ENCODE peak calls at places on chromosomes 4 and X, in eight cellular contexts. One of them, this sample, is unnamed.

GRCh38 chr4:178632415-178632814 is 1190.2 kb upstream of the AGA start:
- DNase-seq in SK-N-SH: peak
- DNase-seq in PC-3: peak
- DNase-seq in MM.1S: no peak
- DNase-seq in GM23338: no peak
- DNase-seq in neural progenitor cell: no peak
- DNase-seq in HCT116: no peak
- DNase-seq in OCI-LY7: no peak
- DNase-seq in this sample: no peak

GRCh38 chr4:60812811-60813210 is 387.3 kb upstream of the ADGRL3 start:
- DNase-seq in OCI-LY7: no peak
- DNase-seq in GM23338: no peak
- DNase-seq in neural progenitor cell: no peak
- DNase-seq in PC-3: no peak
- DNase-seq in HCT116: no peak
- DNase-seq in SK-N-SH: no peak
- DNase-seq in MM.1S: peak
- DNase-seq in this sample: no peak

GRCh38 chr4:86640469-86640868 is 46.4 kb downstream of the PTPN13 start:
- DNase-seq in HCT116: no peak
- DNase-seq in GM23338: no peak
- DNase-seq in neural progenitor cell: no peak
- DNase-seq in PC-3: peak
- DNase-seq in OCI-LY7: no peak
- DNase-seq in SK-N-SH: no peak
- DNase-seq in MM.1S: no peak
- DNase-seq in this sample: no peak

GRCh38 chrX:122579521-122579920 is 604.6 kb upstream of the GRIA3 start:
- DNase-seq in MM.1S: no peak
- DNase-seq in HCT116: no peak
- DNase-seq in neural progenitor cell: no peak
- DNase-seq in GM23338: no peak
- DNase-seq in SK-N-SH: no peak
- DNase-seq in PC-3: no peak
- DNase-seq in OCI-LY7: no peak
- DNase-seq in this sample: no peak

GRCh38 chr4:183589710-183590109 is 69.3 kb downstream of the RWDD4 start:
- DNase-seq in neural progenitor cell: no peak
- DNase-seq in SK-N-SH: no peak
- DNase-seq in MM.1S: no peak
- DNase-seq in HCT116: no peak
- DNase-seq in GM23338: no peak
- DNase-seq in OCI-LY7: no peak
- DNase-seq in PC-3: no peak
- DNase-seq in this sample: no peak

GRCh38 chrX:111742018-111742417 is 61.0 kb downstream of the ALG13 start:
- DNase-seq in OCI-LY7: no peak
- DNase-seq in PC-3: no peak
- DNase-seq in GM23338: no peak
- DNase-seq in HCT116: no peak
- DNase-seq in SK-N-SH: no peak
- DNase-seq in neural progenitor cell: no peak
- DNase-seq in MM.1S: no peak
- DNase-seq in this sample: no peak

GRCh38 chrX:22392176-22392814 is 119.6 kb downstream of the CBLL2 start:
- DNase-seq in HCT116: no peak
- DNase-seq in OCI-LY7: no peak
- DNase-seq in PC-3: no peak
- DNase-seq in SK-N-SH: no peak
- DNase-seq in neural progenitor cell: no peak
- DNase-seq in GM23338: no peak
- DNase-seq in MM.1S: no peak
- DNase-seq in this sample: no peak

GRCh38 chrX:48956728-48957414 is 536 bp downstream of the OTUD5 start:
- DNase-seq in MM.1S: peak
- DNase-seq in HCT116: no peak
- DNase-seq in PC-3: no peak
- DNase-seq in OCI-LY7: no peak
- DNase-seq in neural progenitor cell: peak
- DNase-seq in SK-N-SH: no peak
- DNase-seq in GM23338: no peak
- DNase-seq in this sample: peak

GRCh38 chrX:101051153-101051548 is 760 bp downstream of the TRMT2B start:
- DNase-seq in OCI-LY7: no peak
- DNase-seq in PC-3: no peak
- DNase-seq in HCT116: no peak
- DNase-seq in MM.1S: no peak
- DNase-seq in SK-N-SH: no peak
- DNase-seq in neural progenitor cell: no peak
- DNase-seq in GM23338: no peak
- DNase-seq in this sample: no peak

GRCh38 chrX:86436116-86436515 is 287.9 kb downstream of the DACH2 start:
- DNase-seq in OCI-LY7: peak
- DNase-seq in PC-3: no peak
- DNase-seq in SK-N-SH: no peak
- DNase-seq in MM.1S: peak
- DNase-seq in HCT116: no peak
- DNase-seq in GM23338: no peak
- DNase-seq in neural progenitor cell: no peak
- DNase-seq in this sample: no peak

GRCh38 chr4:63983224-63983623 is 426.0 kb downstream of the TECRL start:
- DNase-seq in PC-3: no peak
- DNase-seq in neural progenitor cell: no peak
- DNase-seq in HCT116: no peak
- DNase-seq in GM23338: no peak
- DNase-seq in MM.1S: peak
- DNase-seq in OCI-LY7: no peak
- DNase-seq in SK-N-SH: no peak
- DNase-seq in this sample: no peak

GRCh38 chr4:101175896-101176676 is 171.2 kb downstream of the PPP3CA start:
- DNase-seq in SK-N-SH: no peak
- DNase-seq in MM.1S: no peak
- DNase-seq in neural progenitor cell: no peak
- DNase-seq in HCT116: no peak
- DNase-seq in GM23338: peak
- DNase-seq in OCI-LY7: no peak
- DNase-seq in PC-3: no peak
- DNase-seq in this sample: no peak

GRCh38 chrX:122078079-122078478 is 1030.7 kb downstream of the GLUD2 start:
- DNase-seq in neural progenitor cell: no peak
- DNase-seq in PC-3: no peak
- DNase-seq in SK-N-SH: no peak
- DNase-seq in OCI-LY7: no peak
- DNase-seq in HCT116: no peak
- DNase-seq in MM.1S: no peak
- DNase-seq in GM23338: no peak
- DNase-seq in this sample: no peak

GRCh38 chr4:94516999-94517398 is 65.3 kb downstream of the PDLIM5 start:
- DNase-seq in HCT116: peak
- DNase-seq in neural progenitor cell: no peak
- DNase-seq in SK-N-SH: no peak
- DNase-seq in OCI-LY7: no peak
- DNase-seq in MM.1S: no peak
- DNase-seq in GM23338: no peak
- DNase-seq in PC-3: peak
- DNase-seq in this sample: no peak

GRCh38 chrX:84248226-84248625 is 60.2 kb upstream of the RPS6KA6 start:
- DNase-seq in PC-3: peak
- DNase-seq in GM23338: no peak
- DNase-seq in OCI-LY7: no peak
- DNase-seq in SK-N-SH: no peak
- DNase-seq in HCT116: no peak
- DNase-seq in neural progenitor cell: no peak
- DNase-seq in MM.1S: no peak
- DNase-seq in this sample: no peak

GRCh38 chr4:173088144-173088543 is 80.5 kb upstream of the GALNT7 start:
- DNase-seq in SK-N-SH: no peak
- DNase-seq in MM.1S: no peak
- DNase-seq in GM23338: no peak
- DNase-seq in PC-3: no peak
- DNase-seq in HCT116: no peak
- DNase-seq in neural progenitor cell: no peak
- DNase-seq in OCI-LY7: no peak
- DNase-seq in this sample: no peak
- TF ChIP-seq EZH2phosphoT487 in SK-N-SH: no peak
- TF ChIP-seq EZH2phosphoT487 in MM.1S: no peak
- TF ChIP-seq EZH2phosphoT487 in GM23338: no peak
- TF ChIP-seq EZH2phosphoT487 in PC-3: no peak
- TF ChIP-seq EZH2phosphoT487 in HCT116: no peak
- TF ChIP-seq EZH2phosphoT487 in neural progenitor cell: no peak
- TF ChIP-seq EZH2phosphoT487 in OCI-LY7: no peak
- TF ChIP-seq EZH2phosphoT487 in this sample: no peak

GRCh38 chrX:39688219-39688575 is 409.6 kb downstream of the BCOR start:
- DNase-seq in MM.1S: no peak
- DNase-seq in SK-N-SH: no peak
- DNase-seq in GM23338: no peak
- DNase-seq in HCT116: no peak
- DNase-seq in OCI-LY7: no peak
- DNase-seq in neural progenitor cell: no peak
- DNase-seq in PC-3: no peak
- DNase-seq in this sample: no peak

GRCh38 chrX:39691724-39692123 is 406.0 kb downstream of the BCOR start:
- DNase-seq in GM23338: no peak
- DNase-seq in PC-3: no peak
- DNase-seq in HCT116: no peak
- DNase-seq in OCI-LY7: no peak
- DNase-seq in neural progenitor cell: no peak
- DNase-seq in SK-N-SH: no peak
- DNase-seq in MM.1S: no peak
- DNase-seq in this sample: no peak

GRCh38 chrX:39689374-39690104 is 408.2 kb downstream of the BCOR start:
- DNase-seq in HCT116: no peak
- DNase-seq in MM.1S: no peak
- DNase-seq in OCI-LY7: no peak
- DNase-seq in GM23338: peak
- DNase-seq in neural progenitor cell: peak
- DNase-seq in PC-3: no peak
- DNase-seq in SK-N-SH: peak
- DNase-seq in this sample: peak

GRCh38 chrX:39690541-39691415 is 407.0 kb downstream of the BCOR start:
- DNase-seq in MM.1S: no peak
- DNase-seq in neural progenitor cell: no peak
- DNase-seq in GM23338: no peak
- DNase-seq in PC-3: no peak
- DNase-seq in OCI-LY7: no peak
- DNase-seq in SK-N-SH: no peak
- DNase-seq in HCT116: no peak
- DNase-seq in this sample: no peak

DNA sequence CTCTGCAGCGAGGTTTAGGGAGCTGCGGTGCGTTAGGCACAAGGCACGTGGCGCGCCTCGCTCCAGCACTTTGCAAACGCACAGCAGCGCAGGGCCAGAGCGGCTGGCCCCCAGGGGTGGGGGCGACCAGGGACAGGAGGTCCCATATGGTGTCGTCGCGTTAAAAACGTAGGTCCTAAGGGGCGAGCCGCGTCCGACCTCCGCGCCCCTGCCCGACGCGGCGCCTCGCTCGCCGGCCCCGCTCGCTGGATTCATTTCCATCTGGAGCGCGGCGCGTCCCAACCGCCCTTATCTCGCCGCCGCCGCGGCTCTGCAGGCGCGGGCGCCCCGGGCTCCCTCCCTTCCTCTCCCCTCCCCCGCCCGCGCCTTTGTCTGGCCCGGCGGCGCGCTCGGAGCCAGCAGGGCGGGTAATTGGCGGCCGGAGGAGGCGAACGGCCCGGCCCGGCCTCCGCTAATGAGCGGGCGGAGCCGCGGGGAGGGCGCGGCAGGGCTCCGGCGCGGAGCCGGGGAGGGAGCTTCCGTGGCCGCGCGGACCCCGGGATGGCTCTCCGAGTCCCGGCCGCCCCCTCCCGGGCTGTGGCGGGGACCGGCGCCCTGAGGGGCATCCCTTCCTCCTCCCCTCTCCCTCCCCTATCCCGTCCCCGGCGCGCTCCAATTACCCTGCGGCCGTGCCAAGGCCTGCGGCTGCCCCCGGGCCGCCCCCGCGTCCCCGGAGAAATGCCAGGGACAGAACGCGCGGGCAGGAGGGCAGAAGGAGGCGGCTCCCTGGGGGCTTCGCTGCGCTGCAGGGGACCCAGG is 409.0 kb downstream of the BCOR start:
- DNase-seq in HCT116: no peak
- DNase-seq in MM.1S: peak
- DNase-seq in SK-N-SH: peak
- DNase-seq in PC-3: peak
- DNase-seq in OCI-LY7: no peak
- DNase-seq in GM23338: peak
- DNase-seq in neural progenitor cell: peak
- DNase-seq in this sample: peak
- H3K27ac ChIP-seq in HCT116: no peak
- H3K27ac ChIP-seq in MM.1S: no peak
- H3K27ac ChIP-seq in SK-N-SH: peak
- H3K27ac ChIP-seq in PC-3: no peak
- H3K27ac ChIP-seq in OCI-LY7: no peak
- H3K27ac ChIP-seq in GM23338: no peak
- H3K27ac ChIP-seq in neural progenitor cell: peak
- H3K27ac ChIP-seq in this sample: peak

GRCh38 chr4:155888171-155888570 is 15.3 kb upstream of the TDO2 start:
- DNase-seq in SK-N-SH: no peak
- DNase-seq in PC-3: no peak
- DNase-seq in HCT116: no peak
- DNase-seq in MM.1S: no peak
- DNase-seq in GM23338: no peak
- DNase-seq in OCI-LY7: no peak
- DNase-seq in neural progenitor cell: no peak
- DNase-seq in this sample: no peak

GRCh38 chr4:155885666-155886065 is 17.8 kb upstream of the TDO2 start:
- DNase-seq in PC-3: no peak
- DNase-seq in OCI-LY7: no peak
- DNase-seq in neural progenitor cell: no peak
- DNase-seq in HCT116: no peak
- DNase-seq in MM.1S: no peak
- DNase-seq in SK-N-SH: no peak
- DNase-seq in GM23338: no peak
- DNase-seq in this sample: no peak

GRCh38 chr4:155889946-155890345 is 13.6 kb upstream of the TDO2 start:
- DNase-seq in HCT116: no peak
- DNase-seq in GM23338: no peak
- DNase-seq in MM.1S: no peak
- DNase-seq in SK-N-SH: no peak
- DNase-seq in OCI-LY7: no peak
- DNase-seq in neural progenitor cell: no peak
- DNase-seq in PC-3: no peak
- DNase-seq in this sample: no peak

GRCh38 chr4:155889036-155889793 is 14.3 kb upstream of the TDO2 start:
- DNase-seq in MM.1S: no peak
- DNase-seq in SK-N-SH: no peak
- DNase-seq in PC-3: peak
- DNase-seq in OCI-LY7: no peak
- DNase-seq in HCT116: no peak
- DNase-seq in GM23338: no peak
- DNase-seq in neural progenitor cell: no peak
- DNase-seq in this sample: peak

GRCh38 chr4:155891058-155891457 is 12.4 kb upstream of the TDO2 start:
- DNase-seq in PC-3: no peak
- DNase-seq in SK-N-SH: no peak
- DNase-seq in neural progenitor cell: no peak
- DNase-seq in OCI-LY7: no peak
- DNase-seq in HCT116: no peak
- DNase-seq in GM23338: no peak
- DNase-seq in MM.1S: no peak
- DNase-seq in this sample: no peak
- TF ChIP-seq CTCF in PC-3: no peak
- TF ChIP-seq CTCF in SK-N-SH: no peak
- TF ChIP-seq CTCF in neural progenitor cell: no peak
- TF ChIP-seq CTCF in OCI-LY7: no peak
- TF ChIP-seq CTCF in HCT116: no peak
- TF ChIP-seq CTCF in GM23338: no peak
- TF ChIP-seq CTCF in MM.1S: no peak
- TF ChIP-seq CTCF in this sample: no peak

GRCh38 chr4:112214397-112215264 is 17.0 kb upstream of the AP1AR start:
- DNase-seq in SK-N-SH: peak
- DNase-seq in HCT116: peak
- DNase-seq in OCI-LY7: peak
- DNase-seq in neural progenitor cell: no peak
- DNase-seq in GM23338: peak
- DNase-seq in PC-3: peak
- DNase-seq in MM.1S: peak
- DNase-seq in this sample: peak
- TF ChIP-seq EZH2phosphoT487 in SK-N-SH: no peak
- TF ChIP-seq EZH2phosphoT487 in HCT116: no peak
- TF ChIP-seq EZH2phosphoT487 in OCI-LY7: no peak
- TF ChIP-seq EZH2phosphoT487 in neural progenitor cell: no peak
- TF ChIP-seq EZH2phosphoT487 in GM23338: no peak
- TF ChIP-seq EZH2phosphoT487 in PC-3: no peak
- TF ChIP-seq EZH2phosphoT487 in MM.1S: no peak
- TF ChIP-seq EZH2phosphoT487 in this sample: no peak